ENCODE peak calls at places on chromosomes 16 and 17, in four cellular contexts. C, M, Z and K are unnamed samples.

GRCh38 chr17:45341389-45342158 is 24.8 kb upstream of the MAP3K14 start:
- DNase-seq in M (peak), C (peak), Z (peak), K (no peak)

GRCh38 chr17:59420901-59421300 is 89.4 kb downstream of the YPEL2 start:
- DNase-seq in M (no peak), C (no peak), Z (no peak), K (no peak)

GRCh38 chr16:63938661-63939060 is 1183.2 kb downstream of the CDH11 start:
- DNase-seq in M (no peak), C (no peak), Z (no peak), K (no peak)

GRCh38 chr17:15977894-15978293 is 21.6 kb downstream of the ZSWIM7 start:
- DNase-seq in C (no peak), Z (no peak), M (no peak), K (no peak)

GRCh38 chr17:78996781-78997201 is 12.8 kb downstream of the CANT1 start:
- DNase-seq in Z (no peak), M (no peak), C (no peak), K (no peak)

GRCh38 chr17:20127660-20128413 is 118.7 kb downstream of the SPECC1 start:
- DNase-seq in Z (peak), M (no peak), C (no peak), K (no peak)

GRCh38 chr17:62653831-62654829 is 26.7 kb downstream of the MRC2 start:
- DNase-seq in M (no peak), C (peak), Z (no peak), K (peak)

GRCh38 chr16:71852561-71852960 is 6.8 kb downstream of the ATXN1L start:
- DNase-seq in Z (no peak), M (no peak), C (no peak), K (no peak)

GRCh38 chr17:9615486-9615885 is 29.8 kb upstream of the USP43 start:
- DNase-seq in Z (no peak), C (no peak), M (no peak), K (no peak)

GRCh38 chr16:83727018-83727417 is 80.8 kb upstream of the HSBP1 start:
- DNase-seq in Z (peak), C (no peak), M (no peak), K (no peak)

GRCh38 chr17:64063766-64064224 is 43.4 kb upstream of the ICAM2 start:
- DNase-seq in Z (no peak), C (peak), M (peak), K (no peak)

GRCh38 chr17:58415371-58416055 is 1.8 kb downstream of the RNF43 start:
- DNase-seq in M (peak), C (no peak), Z (no peak), K (no peak)

GRCh38 chr16:35302859-35303258 is 1843.4 kb downstream of the TP53TG3F start:
- DNase-seq in C (no peak), M (no peak), Z (no peak), K (no peak)

GRCh38 chr16:62036101-62036806 is at the start of gene CDH8:
- DNase-seq in M (peak), Z (no peak), C (no peak), K (no peak)

GRCh38 chr16:53559552-53559951 is 56.5 kb upstream of the AKTIP start:
- DNase-seq in M (no peak), C (no peak), Z (no peak), K (no peak)

GRCh38 chr17:83155128-83156081 is 76.0 kb downstream of the METRNL start:
- DNase-seq in M (no peak), Z (no peak), C (no peak), K (peak)

GRCh38 chr17:50539762-50540440 is 7.1 kb upstream of the SPATA20 start:
- DNase-seq in M (peak), C (no peak), Z (no peak), K (no peak)

GRCh38 chr17:51739245-51739886 is 419.1 kb downstream of the CA10 start:
- DNase-seq in C (no peak), M (no peak), Z (no peak), K (no peak)

GRCh38 chr17:60229189-60229802 is 79.5 kb downstream of the CA4 start:
- DNase-seq in Z (no peak), M (no peak), C (no peak), K (no peak)

GRCh38 chr17:29158096-29158495 is 22.1 kb downstream of the MYO18A start:
- DNase-seq in Z (no peak), M (no peak), C (no peak), K (no peak)

GRCh38 chr16:88763502-88764053 is 21.4 kb downstream of the PIEZO1 start:
- DNase-seq in C (no peak), M (peak), Z (no peak), K (no peak)

GRCh38 chr16:47320546-47321315 is 140.1 kb downstream of the ITFG1 start:
- DNase-seq in M (no peak), C (no peak), Z (no peak), K (no peak)

GRCh38 chr17:13362341-13363122 is 239.2 kb downstream of the HS3ST3A1 start:
- DNase-seq in Z (no peak), M (no peak), C (no peak), K (no peak)

GRCh38 chr16:53933407-53933806 is 229.5 kb downstream of the FTO start:
- DNase-seq in M (no peak), C (no peak), Z (no peak), K (no peak)

GRCh38 chr17:75067856-75068255 is 19.9 kb upstream of the SLC16A5 start:
- DNase-seq in M (no peak), Z (no peak), C (no peak), K (peak)

GRCh38 chr17:35898283-35899070 is 18.3 kb upstream of the CCL5 start:
- DNase-seq in Z (no peak), C (no peak), M (no peak), K (no peak)

GRCh38 chr16:74999683-75000480 is 1.1 kb downstream of the ZNRF1 start:
- DNase-seq in C (peak), Z (no peak), M (peak), K (no peak)

GRCh38 chr16:57984443-57985203 is 13.7 kb upstream of the CNGB1 start:
- DNase-seq in Z (peak), C (peak), M (peak), K (peak)

GRCh38 chr17:17724307-17724921 is 43.2 kb downstream of the RAI1 start:
- DNase-seq in Z (no peak), M (peak), C (peak), K (no peak)

GRCh38 chr17:40448639-40449261 is 5.5 kb downstream of the IGFBP4 start:
- DNase-seq in M (no peak), Z (no peak), C (no peak), K (no peak)

GRCh38 chr16:19691161-19691850 is 26.7 kb downstream of the KNOP1 start:
- DNase-seq in C (no peak), Z (no peak), M (no peak), K (no peak)

GRCh38 chr17:8469964-8470363 is 34.3 kb downstream of the NDEL1 start:
- DNase-seq in M (no peak), C (no peak), Z (no peak), K (no peak)

GRCh38 chr17:46935658-46936266 is 12.8 kb downstream of the GOSR2 start:
- DNase-seq in Z (no peak), C (no peak), M (no peak), K (no peak)

GRCh38 chr17:27361695-27362094 is 67.8 kb downstream of the WSB1 start:
- DNase-seq in M (no peak), Z (no peak), C (no peak), K (no peak)

GRCh38 chr17:7020894-7021664 is 1.8 kb upstream of the BCL6B start:
- DNase-seq in M (no peak), Z (no peak), C (no peak), K (no peak)

GRCh38 chr17:69506489-69506888 is 92.0 kb downstream of the MAP2K6 start:
- DNase-seq in C (no peak), Z (no peak), M (peak), K (no peak)
- TF ChIP-seq CTCF in C (no peak), Z (peak), M (peak), K (peak)

GRCh38 chr16:30722916-30723315 is 23.9 kb downstream of the SRCAP start:
- DNase-seq in Z (no peak), M (no peak), C (no peak), K (peak)

GRCh38 chr16:30721606-30722005 is 22.6 kb downstream of the SRCAP start:
- DNase-seq in C (no peak), Z (no peak), M (no peak), K (no peak)

GRCh38 chr16:30721167-30721566 is 22.2 kb downstream of the SRCAP start:
- DNase-seq in Z (no peak), C (no peak), M (no peak), K (peak)

GRCh38 chr16:30723725-30724355 is 24.4 kb upstream of the PHKG2 start:
- DNase-seq in C (no peak), M (no peak), Z (no peak), K (peak)

GRCh38 chr16:30722443-30722842 is 23.5 kb downstream of the SRCAP start:
- DNase-seq in M (peak), C (no peak), Z (no peak), K (peak)
- TF ChIP-seq CTCF in M (no peak), C (no peak), Z (no peak), K (peak)

GRCh38 chr16:70604407-70605283 is 41.7 kb upstream of the IL34 start:
- DNase-seq in Z (no peak), C (no peak), M (peak), K (no peak)
- TF ChIP-seq CTCF in Z (peak), C (no peak), M (no peak), K (no peak)

DNA sequence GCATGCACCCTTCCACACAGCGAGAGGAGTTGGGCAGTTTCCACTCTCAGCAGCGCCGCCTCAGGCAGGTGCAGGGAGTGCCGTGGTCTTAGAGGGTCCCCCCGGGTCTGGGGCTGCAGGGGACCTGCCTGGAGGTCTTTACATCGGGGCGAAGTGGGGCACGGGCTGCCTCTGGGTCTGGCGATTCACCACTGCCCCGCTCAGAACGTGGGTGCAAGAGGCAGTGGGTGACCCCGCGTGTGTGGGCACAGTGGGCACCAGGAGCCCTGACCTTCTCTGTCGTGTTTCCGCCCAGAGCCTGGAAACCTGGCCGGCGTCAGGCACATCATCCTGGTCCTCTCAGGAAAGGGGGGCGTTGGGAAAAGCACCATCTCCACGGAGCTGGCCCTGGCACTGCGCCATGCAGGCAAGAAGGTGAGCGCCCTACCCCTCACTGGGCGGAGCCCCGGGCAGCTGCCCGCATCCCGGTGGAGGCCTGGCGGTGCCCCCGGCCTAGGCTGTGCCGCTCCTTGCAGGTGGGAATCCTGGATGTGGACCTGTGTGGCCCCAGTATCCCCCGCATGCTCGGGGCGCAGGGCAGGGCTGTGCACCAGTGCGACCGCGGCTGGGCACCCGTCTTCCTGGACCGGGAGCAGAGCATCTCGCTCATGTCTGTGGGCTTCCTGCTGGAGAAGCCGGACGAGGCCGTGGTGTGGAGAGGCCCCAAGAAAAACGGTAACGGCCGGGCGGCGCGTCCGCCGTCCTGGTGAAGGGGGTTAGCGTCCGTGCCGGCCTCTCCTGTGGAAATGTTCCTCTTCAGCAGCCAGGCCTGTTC is 3.7 kb downstream of the NUBP2 start:
- DNase-seq in Z (no peak), C (peak), M (no peak), K (peak)
- TF ChIP-seq CTCF in Z (no peak), C (no peak), M (peak), K (no peak)